ENCODE peak calls at places on chromosomes 7 and 10, in six cellular contexts. Q is transverse colon, K is uterus, D is HCT116, E is IMR-90, F is Peyer's patch. V is an unnamed sample.

GRCh38 chr7:32142649-32143048 is 72.4 kb upstream of the PDE1C start:
- DNase-seq in Q (no peak), K (no peak), D (no peak), E (peak), F (no peak), V (no peak)

GRCh38 chr10:48550071-48550691 is 54.7 kb downstream of the ARHGAP22 start:
- DNase-seq in Q (no peak), K (no peak), D (no peak), E (no peak), F (no peak), V (no peak)

GRCh38 chr7:31099451-31100444 is 47.6 kb downstream of the ADCYAP1R1 start:
- DNase-seq in Q (no peak), K (peak), D (no peak), E (no peak), F (peak), V (peak)

GRCh38 chr7:130418306-130418705 is 22.5 kb downstream of the CEP41 start:
- DNase-seq in Q (no peak), K (no peak), D (no peak), E (peak), F (no peak), V (no peak)

GRCh38 chr7:31971049-31971665 is 99.0 kb downstream of the PDE1C start:
- DNase-seq in Q (no peak), K (no peak), D (no peak), E (peak), F (no peak), V (no peak)

GRCh38 chr7:74575083-74575803 is 82.3 kb upstream of the GTF2I start:
- DNase-seq in Q (peak), K (no peak), D (no peak), E (peak), F (peak), V (no peak)

GRCh38 chr10:80477813-80478212 is 23.7 kb downstream of the TSPAN14 start:
- DNase-seq in Q (no peak), K (no peak), D (peak), E (peak), F (no peak), V (no peak)

GRCh38 chr7:32079530-32079929 is 9.3 kb upstream of the PDE1C start:
- DNase-seq in Q (no peak), K (no peak), D (no peak), E (no peak), F (no peak), V (no peak)

GRCh38 chr10:131852823-131853609 is 47.8 kb upstream of the PPP2R2D start:
- DNase-seq in Q (no peak), K (no peak), D (no peak), E (no peak), F (peak), V (peak)

GRCh38 chr10:131850490-131850880 is 50.3 kb upstream of the PPP2R2D start:
- DNase-seq in Q (no peak), K (no peak), D (no peak), E (no peak), F (no peak), V (no peak)

GRCh38 chr10:131853610-131853964 is 47.2 kb upstream of the PPP2R2D start:
- DNase-seq in Q (no peak), K (no peak), D (no peak), E (no peak), F (peak), V (no peak)

GRCh38 chr10:131851332-131851731 is 49.5 kb upstream of the PPP2R2D start:
- DNase-seq in Q (no peak), K (no peak), D (no peak), E (no peak), F (peak), V (no peak)

GRCh38 chr10:131852161-131852822 is 48.5 kb upstream of the PPP2R2D start:
- DNase-seq in Q (no peak), K (no peak), D (no peak), E (no peak), F (peak), V (peak)
- TF ChIP-seq POLR2A in Q (no peak), K (no peak), D (no peak), E (no peak), F (no peak), V (no peak)

GRCh38 chr10:110210663-110211454 is 3.5 kb downstream of the MXI1 start:
- DNase-seq in Q (peak), K (peak), D (peak), E (peak), F (peak), V (peak)
- TF ChIP-seq POLR2A in Q (peak), K (peak), D (peak), E (no peak), F (peak), V (peak)

GRCh38 chr10:14578060-14578952 is 196.4 kb downstream of the FAM107B start:
- DNase-seq in Q (no peak), K (no peak), D (no peak), E (peak), F (no peak), V (no peak)
- TF ChIP-seq POLR2A in Q (no peak), K (no peak), D (no peak), E (no peak), F (no peak), V (no peak)

GRCh38 chr7:92447239-92448184 is at the start of gene GATAD1:
- DNase-seq in Q (peak), K (peak), D (peak), E (peak), F (peak), V (peak)
- TF ChIP-seq POLR2A in Q (peak), K (peak), D (peak), E (peak), F (peak), V (no peak)

DNA sequence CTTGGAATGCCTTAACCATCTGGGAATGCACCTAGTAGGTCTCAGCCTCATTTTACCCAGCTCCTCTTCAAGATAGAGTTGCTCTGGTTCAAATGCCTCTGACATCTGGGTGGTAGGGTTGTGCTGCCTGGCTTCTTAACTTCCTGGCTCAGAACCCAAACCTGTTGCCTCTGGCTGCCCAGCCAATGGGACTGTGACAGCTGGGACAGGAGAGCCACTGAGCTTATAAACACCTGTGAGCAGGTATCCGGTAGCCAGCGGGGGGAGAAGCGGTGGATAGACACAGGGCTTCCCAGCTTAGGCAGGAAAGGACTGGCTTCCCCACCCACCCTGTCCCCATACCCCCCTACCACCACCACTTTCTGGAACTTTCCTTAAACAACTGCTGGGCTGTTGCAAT is 115.8 kb upstream of the CARD11 start:
- DNase-seq in Q (no peak), K (no peak), D (no peak), E (no peak), F (no peak), V (no peak)
- TF ChIP-seq POLR2A in Q (no peak), K (no peak), D (no peak), E (no peak), F (no peak), V (no peak)

GRCh38 chr10:38094923-38095574 is 912 bp downstream of the ZNF37A start:
- DNase-seq in Q (no peak), K (no peak), D (no peak), E (no peak), F (no peak), V (no peak)

GRCh38 chr10:38093816-38094157 is 350 bp upstream of the ZNF37A start:
- DNase-seq in Q (no peak), K (no peak), D (no peak), E (no peak), F (no peak), V (no peak)

DNA sequence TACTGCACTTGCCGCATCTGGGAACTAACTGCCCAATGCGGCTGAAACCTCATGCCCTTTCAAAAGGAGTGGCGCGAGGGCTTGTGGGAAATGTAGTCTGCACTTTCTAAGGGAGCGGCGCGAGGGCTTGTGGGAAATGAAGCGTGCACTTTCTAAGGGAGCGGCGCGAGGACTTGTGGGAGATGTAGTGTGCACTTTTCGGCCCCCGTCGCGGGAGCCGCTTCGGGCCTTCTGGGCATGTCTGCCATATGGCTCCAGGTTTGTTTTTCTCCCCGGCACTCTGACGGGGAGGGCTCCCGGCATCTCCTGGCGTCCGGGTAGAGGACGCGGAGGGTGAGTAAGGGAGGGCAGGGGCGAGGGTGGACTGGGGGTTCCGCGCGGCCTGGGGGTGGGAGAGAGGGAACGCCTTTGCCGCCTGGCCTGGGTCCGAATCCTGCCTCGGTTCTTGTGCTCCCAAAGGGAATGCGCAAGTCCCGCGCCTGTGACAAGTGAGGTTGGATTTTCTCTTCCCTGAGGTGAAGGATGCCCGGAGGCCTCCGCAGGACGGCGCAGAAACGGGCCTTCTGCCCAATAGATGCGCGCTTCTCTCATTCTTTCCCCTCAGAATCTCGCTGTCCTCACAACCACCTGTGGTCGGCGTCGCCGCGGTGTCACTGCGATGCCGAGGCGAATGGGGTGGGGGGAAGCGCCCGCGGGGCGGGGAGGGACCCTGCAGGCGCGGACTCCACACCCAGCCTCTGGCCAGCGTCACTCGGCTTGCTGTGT is at the start of gene ZNF37A:
- DNase-seq in Q (peak), K (peak), D (peak), E (peak), F (peak), V (peak)
- TF ChIP-seq POLR2A in Q (peak), K (peak), D (peak), E (peak), F (peak), V (peak)

V was measured in suprapubic skin.